ENCODE peak calls at places on chromosomes 4 and X, in five cellular contexts. One of them, this sample, is unnamed.
A peak's percentile ranks its signal among the peaks of the same experiment; 100 is the strongest.

GRCh38 chr4:8464376-8464775 is 23.8 kb downstream of the TRMT44 start:
- ATAC-seq in GM12878: no peak
- ATAC-seq in upper lobe of left lung: no peak
- ATAC-seq in K562: no peak
- ATAC-seq in HepG2: no peak
- ATAC-seq in this sample: no peak

GRCh38 chr4:127309360-127310095 is 323.2 kb upstream of the INTU start:
- ATAC-seq in upper lobe of left lung: no peak
- ATAC-seq in GM12878: no peak
- ATAC-seq in K562: no peak
- ATAC-seq in HepG2: no peak
- ATAC-seq in this sample: peak; percentile 22

GRCh38 chrX:28312259-28312658 is 275.0 kb upstream of the IL1RAPL1 start:
- ATAC-seq in K562: no peak
- ATAC-seq in HepG2: no peak
- ATAC-seq in upper lobe of left lung: no peak
- ATAC-seq in GM12878: no peak
- ATAC-seq in this sample: no peak

GRCh38 chrX:70672326-70672725 is 227.7 kb downstream of the DLG3 start:
- ATAC-seq in K562: no peak
- ATAC-seq in HepG2: no peak
- ATAC-seq in upper lobe of left lung: no peak
- ATAC-seq in GM12878: no peak
- ATAC-seq in this sample: no peak

GRCh38 chr4:165079476-165079875 is 25.8 kb downstream of the TRIM75 start:
- ATAC-seq in HepG2: no peak
- ATAC-seq in K562: peak; percentile 33
- ATAC-seq in upper lobe of left lung: no peak
- ATAC-seq in GM12878: no peak
- ATAC-seq in this sample: no peak

GRCh38 chrX:79089897-79090584 is 54.4 kb upstream of the GPR174 start:
- ATAC-seq in upper lobe of left lung: no peak
- ATAC-seq in K562: no peak
- ATAC-seq in GM12878: peak; percentile 74
- ATAC-seq in HepG2: no peak
- ATAC-seq in this sample: no peak

GRCh38 chrX:153885968-153886903 is at the start of gene L1CAM:
- ATAC-seq in K562: peak; percentile 71
- ATAC-seq in GM12878: no peak
- ATAC-seq in HepG2: no peak
- ATAC-seq in upper lobe of left lung: no peak
- ATAC-seq in this sample: peak; percentile 16

GRCh38 chr4:118224239-118224829 is 128.5 kb downstream of the PRSS12 start:
- ATAC-seq in GM12878: peak; percentile 71
- ATAC-seq in upper lobe of left lung: peak; percentile 57
- ATAC-seq in K562: peak; percentile 71
- ATAC-seq in HepG2: peak; percentile 64
- ATAC-seq in this sample: no peak

GRCh38 chr4:6948134-6948460 is 38.5 kb downstream of the TBC1D14 start:
- ATAC-seq in upper lobe of left lung: no peak
- ATAC-seq in GM12878: no peak
- ATAC-seq in HepG2: no peak
- ATAC-seq in K562: no peak
- ATAC-seq in this sample: no peak

GRCh38 chr4:163562496-163562895 is 68.0 kb downstream of the TMA16 start:
- ATAC-seq in upper lobe of left lung: no peak
- ATAC-seq in K562: no peak
- ATAC-seq in HepG2: no peak
- ATAC-seq in GM12878: peak; percentile 52
- ATAC-seq in this sample: no peak

GRCh38 chr4:40243390-40243948 is 46.6 kb downstream of the RHOH start:
- ATAC-seq in HepG2: no peak
- ATAC-seq in K562: no peak
- ATAC-seq in upper lobe of left lung: no peak
- ATAC-seq in GM12878: no peak
- ATAC-seq in this sample: no peak

GRCh38 chr4:121226362-121226761 is 62.2 kb upstream of the TNIP3 start:
- ATAC-seq in upper lobe of left lung: no peak
- ATAC-seq in GM12878: peak; percentile 10
- ATAC-seq in K562: no peak
- ATAC-seq in HepG2: no peak
- ATAC-seq in this sample: no peak

GRCh38 chr4:99762728-99763127 is 53.9 kb upstream of the DAPP1 start:
- ATAC-seq in GM12878: no peak
- ATAC-seq in K562: no peak
- ATAC-seq in upper lobe of left lung: no peak
- ATAC-seq in HepG2: no peak
- ATAC-seq in this sample: no peak

GRCh38 chr4:15769202-15769601 is 8.9 kb upstream of the CD38 start:
- ATAC-seq in K562: no peak
- ATAC-seq in HepG2: no peak
- ATAC-seq in upper lobe of left lung: no peak
- ATAC-seq in GM12878: no peak
- ATAC-seq in this sample: no peak

GRCh38 chrX:36963069-36963808 is 44.9 kb upstream of the FAM47C start:
- ATAC-seq in upper lobe of left lung: no peak
- ATAC-seq in HepG2: no peak
- ATAC-seq in GM12878: no peak
- ATAC-seq in K562: no peak
- ATAC-seq in this sample: no peak

GRCh38 chr4:151997461-151997860 is 236.7 kb upstream of the GATB start:
- ATAC-seq in K562: no peak
- ATAC-seq in HepG2: no peak
- ATAC-seq in GM12878: no peak
- ATAC-seq in upper lobe of left lung: no peak
- ATAC-seq in this sample: no peak

GRCh38 chr4:175414602-175415001 is 397.5 kb downstream of the GPM6A start:
- ATAC-seq in upper lobe of left lung: no peak
- ATAC-seq in HepG2: no peak
- ATAC-seq in K562: no peak
- ATAC-seq in GM12878: no peak
- ATAC-seq in this sample: no peak

GRCh38 chr4:112854420-112854819 is 195.0 kb upstream of the ANK2 start:
- ATAC-seq in K562: no peak
- ATAC-seq in HepG2: no peak
- ATAC-seq in upper lobe of left lung: no peak
- ATAC-seq in GM12878: peak; percentile 46
- ATAC-seq in this sample: no peak

GRCh38 chr4:186037692-186038658 is 31.0 kb upstream of the TLR3 start:
- ATAC-seq in HepG2: peak; percentile 73
- ATAC-seq in GM12878: peak; percentile 84
- ATAC-seq in upper lobe of left lung: peak; percentile 93
- ATAC-seq in K562: peak; percentile 81
- ATAC-seq in this sample: peak; percentile 87

GRCh38 chrX:17606211-17606610 is 131.1 kb upstream of the SCML1 start:
- ATAC-seq in K562: no peak
- ATAC-seq in upper lobe of left lung: no peak
- ATAC-seq in GM12878: no peak
- ATAC-seq in HepG2: no peak
- ATAC-seq in this sample: no peak

GRCh38 chr4:67853336-67853735 is 30.5 kb downstream of the TMPRSS11D start:
- ATAC-seq in HepG2: no peak
- ATAC-seq in upper lobe of left lung: no peak
- ATAC-seq in GM12878: no peak
- ATAC-seq in K562: no peak
- ATAC-seq in this sample: no peak

GRCh38 chr4:21744046-21744445 is 204.5 kb downstream of the KCNIP4 start:
- ATAC-seq in HepG2: no peak
- ATAC-seq in upper lobe of left lung: no peak
- ATAC-seq in K562: no peak
- ATAC-seq in GM12878: no peak
- ATAC-seq in this sample: no peak

GRCh38 chr4:69489856-69490255 is 5.8 kb downstream of the UGT2B4 start:
- ATAC-seq in upper lobe of left lung: no peak
- ATAC-seq in K562: no peak
- ATAC-seq in GM12878: no peak
- ATAC-seq in HepG2: no peak
- ATAC-seq in this sample: no peak

GRCh38 chr4:184825394-184826314 is at the start of gene ACSL1:
- ATAC-seq in HepG2: peak; percentile 85
- ATAC-seq in GM12878: peak; percentile 61
- ATAC-seq in upper lobe of left lung: peak; percentile 96
- ATAC-seq in K562: peak; percentile 89
- ATAC-seq in this sample: peak; percentile 93
- TF ChIP-seq EP300 in HepG2: no peak
- TF ChIP-seq EP300 in GM12878: no peak
- TF ChIP-seq EP300 in upper lobe of left lung: no peak
- TF ChIP-seq EP300 in K562: no peak
- TF ChIP-seq EP300 in this sample: no peak

DNA sequence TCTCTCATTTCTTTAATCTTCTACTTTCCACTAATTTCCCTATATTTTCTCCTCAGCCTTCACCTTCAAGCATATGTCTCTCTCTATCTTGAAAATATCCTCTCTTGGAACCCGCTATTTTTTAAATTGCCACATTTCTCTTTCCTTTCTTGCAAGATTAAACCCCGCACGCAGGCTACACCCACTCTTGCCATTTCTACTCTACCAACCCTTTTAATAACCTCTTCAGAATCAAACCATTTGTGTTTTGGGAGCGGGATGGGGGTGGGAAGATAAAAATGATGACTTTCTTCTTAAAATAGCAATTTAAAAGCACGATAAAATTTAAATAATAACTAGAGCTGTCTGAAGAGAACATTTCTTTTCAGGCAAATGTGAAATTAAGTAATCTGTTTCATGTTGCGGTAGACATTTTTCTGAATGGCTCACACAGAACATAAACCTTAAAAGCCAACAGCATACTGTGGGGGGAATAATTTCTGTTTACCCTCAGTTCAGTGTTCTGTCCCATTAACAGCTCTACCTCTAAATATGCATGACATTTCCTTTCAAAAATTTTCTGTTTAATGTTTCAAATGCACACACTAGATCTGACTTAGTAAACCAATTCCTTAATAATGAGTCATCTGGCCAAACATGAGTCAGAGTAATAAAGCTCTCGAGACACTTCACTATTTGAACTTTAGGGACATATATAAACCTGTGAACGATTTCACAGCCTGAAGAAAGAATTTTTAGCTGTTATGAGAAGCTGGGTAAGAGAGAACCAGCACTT is 20.5 kb downstream of the ARSJ start:
- ATAC-seq in GM12878: peak; percentile 81
- ATAC-seq in K562: no peak
- ATAC-seq in upper lobe of left lung: peak; percentile 82
- ATAC-seq in HepG2: peak; percentile 72
- ATAC-seq in this sample: peak; percentile 83
- TF ChIP-seq POLR2AphosphoS5 in GM12878: no peak
- TF ChIP-seq POLR2AphosphoS5 in K562: no peak
- TF ChIP-seq POLR2AphosphoS5 in upper lobe of left lung: peak; percentile 35
- TF ChIP-seq POLR2AphosphoS5 in HepG2: no peak
- TF ChIP-seq POLR2AphosphoS5 in this sample: peak; percentile 78

GRCh38 chr4:108649863-108650211 is 562 bp upstream of the OSTC start:
- ATAC-seq in HepG2: peak; percentile 27
- ATAC-seq in upper lobe of left lung: no peak
- ATAC-seq in GM12878: peak; percentile 4
- ATAC-seq in K562: peak; percentile 32
- ATAC-seq in this sample: no peak

GRCh38 chr4:108651068-108651794 is 832 bp downstream of the OSTC start:
- ATAC-seq in GM12878: peak; percentile 69
- ATAC-seq in K562: peak; percentile 80
- ATAC-seq in HepG2: peak; percentile 61
- ATAC-seq in upper lobe of left lung: peak; percentile 71
- ATAC-seq in this sample: no peak

GRCh38 chr4:108646706-108647105 is 3.7 kb upstream of the OSTC start:
- ATAC-seq in GM12878: no peak
- ATAC-seq in upper lobe of left lung: no peak
- ATAC-seq in K562: no peak
- ATAC-seq in HepG2: no peak
- ATAC-seq in this sample: no peak

DNA sequence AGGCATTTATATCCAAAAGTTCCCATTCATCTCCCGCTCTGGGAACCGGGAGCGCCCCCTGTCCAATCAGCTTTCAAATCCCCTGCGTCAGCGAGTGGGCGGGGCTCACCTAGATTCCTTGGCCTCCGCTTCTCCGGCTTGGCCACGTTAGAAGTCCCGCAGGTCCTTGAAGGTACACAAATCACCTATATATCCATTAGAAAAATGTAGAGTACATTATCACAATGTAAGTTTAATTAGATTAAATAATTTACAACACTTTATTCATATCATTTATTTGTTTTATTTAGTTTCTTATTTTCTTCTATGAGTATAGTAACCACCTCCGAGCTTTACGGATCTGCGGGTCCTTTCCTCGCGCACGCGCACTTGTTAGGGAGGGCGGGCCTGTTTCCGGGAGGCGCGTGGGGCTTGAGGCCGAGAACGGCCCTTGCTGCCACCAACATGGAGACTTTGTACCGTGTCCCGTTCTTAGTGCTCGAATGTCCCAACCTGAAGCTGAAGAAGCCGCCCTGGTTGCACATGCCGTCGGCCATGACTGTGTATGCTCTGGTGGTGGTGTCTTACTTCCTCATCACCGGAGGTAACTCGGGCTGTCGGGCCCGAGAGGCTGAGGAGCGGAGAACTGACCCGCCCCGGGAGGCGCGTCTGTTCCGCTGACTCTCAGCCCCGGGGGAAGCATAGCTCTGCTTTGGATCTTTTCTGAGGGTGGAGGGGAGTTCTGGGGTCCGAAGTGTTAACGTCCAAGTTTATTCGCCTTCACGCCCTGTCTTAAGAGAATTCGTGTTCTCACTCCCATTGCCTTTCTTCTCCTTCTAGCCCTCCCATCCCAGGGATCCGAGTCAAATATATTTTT is at the start of gene OSTC:
- ATAC-seq in upper lobe of left lung: peak; percentile 99
- ATAC-seq in K562: peak; percentile 89
- ATAC-seq in HepG2: peak; percentile 93
- ATAC-seq in GM12878: peak; percentile 92
- ATAC-seq in this sample: peak; percentile 98
- TF ChIP-seq EP300 in upper lobe of left lung: no peak
- TF ChIP-seq EP300 in K562: no peak
- TF ChIP-seq EP300 in HepG2: no peak
- TF ChIP-seq EP300 in GM12878: no peak
- TF ChIP-seq EP300 in this sample: no peak

DNA sequence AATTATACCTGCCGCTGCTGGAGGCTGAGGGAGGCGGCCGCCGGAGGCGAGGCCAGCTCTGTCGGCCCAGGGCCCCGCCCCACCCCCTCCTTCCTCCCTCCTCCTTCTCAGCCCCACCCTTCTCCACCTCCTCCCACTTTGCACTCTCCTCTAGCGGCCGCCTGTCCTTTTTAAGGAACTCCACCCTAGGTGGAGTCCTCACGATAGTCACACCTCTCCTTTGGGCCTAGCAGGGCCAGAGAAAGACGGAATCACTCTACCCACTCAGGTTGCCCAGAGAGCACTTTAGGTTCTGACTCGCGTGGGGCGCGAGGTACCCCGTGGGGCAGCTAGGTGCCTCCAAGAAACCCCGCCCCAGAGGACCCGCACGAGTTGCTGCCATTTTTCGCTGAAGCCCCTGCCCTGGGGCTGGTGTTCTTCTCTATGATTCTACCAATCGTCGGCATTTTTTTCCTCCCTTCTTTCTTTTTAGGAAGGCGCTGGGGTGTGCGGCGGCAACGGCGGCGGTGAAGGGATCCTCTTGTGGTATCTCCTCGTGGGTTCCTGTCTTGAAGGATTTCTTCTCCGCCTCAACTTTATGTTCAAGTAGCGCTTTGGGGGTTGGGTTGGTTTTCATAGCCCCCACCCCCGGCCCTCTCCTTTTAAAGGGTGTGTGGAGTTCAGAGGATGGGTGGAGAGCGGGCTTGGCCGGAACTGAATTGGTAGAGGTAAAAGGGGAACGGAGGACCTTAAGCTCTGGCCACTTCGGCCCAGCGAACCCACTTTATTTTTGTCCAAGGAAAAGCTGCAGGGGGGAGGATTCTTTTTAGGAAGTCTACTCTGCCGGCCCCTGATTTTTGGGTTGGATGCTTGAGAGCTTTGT is at the start of gene KLF8:
- ATAC-seq in K562: peak; percentile 95
- ATAC-seq in HepG2: no peak
- ATAC-seq in upper lobe of left lung: peak; percentile 86
- ATAC-seq in GM12878: peak; percentile 79
- ATAC-seq in this sample: peak; percentile 83
- TF ChIP-seq POLR2AphosphoS5 in K562: no peak
- TF ChIP-seq POLR2AphosphoS5 in HepG2: no peak
- TF ChIP-seq POLR2AphosphoS5 in upper lobe of left lung: no peak
- TF ChIP-seq POLR2AphosphoS5 in GM12878: no peak
- TF ChIP-seq POLR2AphosphoS5 in this sample: peak; percentile 31